ENCODE peak calls at places on chromosome 6, in eight cellular contexts. T is psoas muscle, U is breast epithelium, N is tibial nerve, K is heart left ventricle, L is tibial artery, F is esophagus squamous epithelium, O is fibroblast of lung. M is an unnamed sample.
A peak's percentile ranks its signal among the peaks of the same experiment; 100 is the strongest.

GRCh38 chr6:90413396-90413795 is 116.8 kb upstream of the BACH2 start:
- DNase-seq in T (no peak), U (no peak), N (no peak), K (no peak), L (no peak), F (no peak), O (no peak), M (no peak)

GRCh38 chr6:119978274-119978889 is 628.8 kb upstream of the MAN1A1 start:
- DNase-seq in T (no peak), U (no peak), N (peak; percentile 22), K (no peak), L (no peak), F (no peak), O (peak; percentile 22), M (no peak)

GRCh38 chr6:16179970-16180431 is 51.1 kb downstream of the MYLIP start:
- DNase-seq in T (no peak), U (no peak), N (no peak), K (no peak), L (no peak), F (no peak), O (no peak), M (no peak)

GRCh38 chr6:125363360-125364121 is 61.8 kb upstream of the HDDC2 start:
- DNase-seq in T (peak; percentile 76), U (no peak), N (peak; percentile 57), K (peak; percentile 84), L (peak; percentile 95), F (no peak), O (peak; percentile 58), M (no peak)

GRCh38 chr6:79224005-79224404 is 10.5 kb downstream of the HMGN3 start:
- DNase-seq in T (no peak), U (no peak), N (no peak), K (no peak), L (no peak), F (no peak), O (no peak), M (no peak)

GRCh38 chr6:153771577-153771976 is 267.5 kb upstream of the OPRM1 start:
- DNase-seq in T (no peak), U (no peak), N (no peak), K (no peak), L (no peak), F (no peak), O (no peak), M (no peak)

GRCh38 chr6:34745277-34746103 is 11.8 kb upstream of the SNRPC start:
- DNase-seq in T (no peak), U (no peak), N (no peak), K (no peak), L (no peak), F (no peak), O (peak; percentile 90), M (no peak)

GRCh38 chr6:96186516-96187195 is 170.9 kb downstream of the FUT9 start:
- DNase-seq in T (no peak), U (no peak), N (no peak), K (no peak), L (no peak), F (no peak), O (no peak), M (no peak)

GRCh38 chr6:2841264-2842138 is at the start of gene SERPINB1:
- DNase-seq in T (peak; percentile 95), U (peak; percentile 78), N (peak; percentile 68), K (peak; percentile 91), L (peak; percentile 93), F (peak; percentile 75), O (peak; percentile 92), M (peak; percentile 69)

GRCh38 chr6:2842139-2842552 is 483 bp upstream of the SERPINB1 start:
- DNase-seq in T (no peak), U (no peak), N (no peak), K (no peak), L (no peak), F (no peak), O (no peak), M (no peak)

GRCh38 chr6:2839982-2840793 is 1.5 kb downstream of the SERPINB1 start:
- DNase-seq in T (no peak), U (no peak), N (no peak), K (no peak), L (no peak), F (no peak), O (no peak), M (no peak)

GRCh38 chr6:2839195-2839981 is 2.3 kb downstream of the SERPINB1 start:
- DNase-seq in T (no peak), U (no peak), N (no peak), K (no peak), L (no peak), F (no peak), O (peak; percentile 78), M (no peak)

DNA sequence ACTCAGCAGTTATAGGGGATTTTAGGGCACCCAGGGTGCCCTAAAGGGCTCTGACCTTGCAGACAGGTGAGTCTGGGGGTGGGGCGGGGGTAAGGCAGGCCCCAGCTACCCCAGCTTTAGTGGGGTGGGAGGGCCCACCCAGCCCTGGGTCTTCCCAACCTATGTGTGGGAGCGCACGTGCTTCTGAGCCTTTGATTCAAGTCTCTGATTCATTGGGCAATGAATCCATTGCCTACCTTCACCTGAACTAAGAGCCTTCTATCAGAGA is 935 bp downstream of the SERPINB1 start:
- DNase-seq in T (no peak), U (no peak), N (no peak), K (no peak), L (no peak), F (no peak), O (no peak), M (no peak)
- H3K4me3 ChIP-seq in T (peak overlapping the region; percentile 73), U (peak overlapping the region; percentile 91), N (peak overlapping the region; percentile 67), K (peak overlapping the region; percentile 65), L (peak overlapping the region; percentile 68), F (peak overlapping the region; percentile 73), O (peak overlapping the region; percentile 62), M (no peak overlapping the region)

DNA sequence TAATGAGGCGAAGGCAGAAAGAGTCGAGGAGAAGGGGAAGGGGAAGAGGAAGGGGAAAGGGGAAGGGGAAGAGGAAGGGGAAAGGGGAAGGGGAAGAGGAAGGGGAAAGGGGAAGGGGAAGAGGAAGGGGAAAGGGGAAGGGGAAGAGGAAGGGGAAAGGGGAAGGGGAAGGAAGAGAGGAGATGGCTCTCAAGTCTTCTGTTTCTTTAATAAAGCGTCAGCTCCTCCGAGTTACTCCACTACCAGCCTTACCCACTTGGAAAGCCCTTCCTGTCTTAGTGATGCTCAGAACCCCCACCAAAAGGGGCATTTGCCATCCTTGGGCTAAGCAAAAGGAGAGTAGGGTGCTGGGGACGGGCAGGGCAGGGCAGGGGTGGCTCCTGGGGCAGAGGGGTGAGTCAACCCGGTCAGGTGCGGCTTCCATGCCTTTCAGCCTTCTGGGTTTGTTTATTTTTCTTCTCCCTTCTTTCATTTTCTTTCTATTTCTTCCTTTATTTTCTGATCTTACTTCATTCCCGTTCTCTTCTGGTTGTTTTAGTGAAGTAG is 476 bp upstream of the CLIC5 start:
- DNase-seq in T (no peak), U (no peak), N (no peak), K (no peak), L (no peak), F (no peak), O (no peak), M (no peak)
- H3K27me3 ChIP-seq in T (no peaks in the 10 kb centered on the region), U (peaks cover 3% of the 10 kb centered on the region), N (no peaks in the 10 kb centered on the region), K (no peaks in the 10 kb centered on the region), L (peaks cover 40% of the 10 kb centered on the region), F (peaks cover 55% of the 10 kb centered on the region), O (peaks cover 39% of the 10 kb centered on the region), M (peaks cover 21% of the 10 kb centered on the region)

DNA sequence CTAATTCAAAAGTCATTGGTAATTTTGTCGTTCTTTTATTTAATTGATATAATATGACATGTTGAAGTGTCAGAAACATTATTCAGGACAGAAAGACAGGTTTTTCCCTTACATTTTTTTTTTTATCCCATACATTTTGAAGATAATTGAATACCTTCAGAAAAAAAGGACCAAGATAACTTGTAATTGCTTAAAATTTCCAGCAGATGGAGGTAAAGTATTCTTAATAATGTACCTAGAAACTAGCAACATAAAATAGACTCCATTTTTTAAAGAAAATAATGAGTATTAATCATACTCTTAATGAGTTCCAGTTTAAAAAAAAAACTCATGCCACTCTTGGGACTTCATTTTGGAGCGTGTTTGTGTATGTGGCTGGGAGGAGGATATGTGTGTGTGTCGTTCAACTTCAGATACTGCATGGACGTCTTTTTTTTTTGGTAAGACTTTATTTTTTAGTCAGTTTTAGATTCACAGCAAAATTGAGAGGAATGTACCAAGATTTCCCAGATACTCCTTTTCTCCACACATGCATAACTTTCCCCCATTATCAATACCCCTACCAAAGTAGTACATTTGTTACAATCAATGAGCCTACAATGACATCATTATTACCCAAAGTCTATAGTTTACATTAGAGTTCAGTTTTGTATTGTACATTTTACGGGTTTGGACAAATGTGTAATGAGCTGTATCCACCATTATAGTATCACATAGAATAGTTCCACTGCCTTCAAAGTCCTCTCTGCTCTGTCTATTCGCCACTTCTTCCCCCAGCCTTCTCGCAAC is 79.4 kb downstream of the ROS1 start:
- DNase-seq in T (no peak), U (no peak), N (no peak), K (no peak), L (no peak), F (no peak), O (peak; percentile 18), M (no peak)
- TF ChIP-seq CTCF in T (peak; percentile 65), U (peak; percentile 9), N (peak; percentile 53), K (peak; percentile 66), L (peak; percentile 35), F (peak; percentile 23), O (peak; percentile 27), M (peak; percentile 22)

DNA sequence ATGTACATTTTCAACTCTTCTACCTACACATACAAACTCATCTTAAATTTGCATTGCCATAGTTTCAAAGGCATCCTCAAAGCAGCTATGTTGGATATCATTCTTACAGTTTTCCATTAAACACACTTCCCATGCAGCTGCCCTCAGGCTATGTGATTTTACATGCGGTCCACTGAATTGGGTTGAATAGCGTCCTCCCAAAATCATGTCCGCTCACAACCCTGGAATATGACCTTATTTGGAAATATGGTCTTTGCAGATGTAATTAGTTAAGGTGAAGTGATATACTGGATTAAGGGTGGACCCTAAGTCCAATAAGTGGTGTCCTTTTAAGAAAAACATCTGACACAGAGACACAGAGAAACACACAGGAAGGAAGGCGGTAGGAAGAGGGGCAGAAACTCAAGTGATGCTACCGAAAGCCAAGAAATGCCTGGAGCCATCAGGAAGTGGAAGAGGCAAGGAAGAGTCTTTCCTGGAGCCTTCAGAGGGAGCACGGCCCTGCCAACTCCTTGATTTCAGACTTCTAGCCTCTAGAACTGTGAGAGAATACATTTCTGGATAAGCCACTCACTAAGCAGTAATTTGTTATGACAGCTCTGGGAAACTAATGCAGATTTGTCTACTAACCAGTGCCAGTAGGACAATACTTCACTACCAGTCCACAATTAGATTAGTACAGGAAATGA is 42.6 kb upstream of the NHSL1 start:
- DNase-seq in T (no peak), U (no peak), N (no peak), K (no peak), L (no peak), F (no peak), O (peak; percentile 58), M (no peak)
- H3K4me3 ChIP-seq in T (no peak overlapping the region), U (peak overlapping the region; percentile 0), N (no peak overlapping the region), K (peak overlapping the region; percentile 10), L (no peak overlapping the region), F (peak overlapping the region; percentile 1), O (peak overlapping the region; percentile 4), M (no peak overlapping the region)

DNA sequence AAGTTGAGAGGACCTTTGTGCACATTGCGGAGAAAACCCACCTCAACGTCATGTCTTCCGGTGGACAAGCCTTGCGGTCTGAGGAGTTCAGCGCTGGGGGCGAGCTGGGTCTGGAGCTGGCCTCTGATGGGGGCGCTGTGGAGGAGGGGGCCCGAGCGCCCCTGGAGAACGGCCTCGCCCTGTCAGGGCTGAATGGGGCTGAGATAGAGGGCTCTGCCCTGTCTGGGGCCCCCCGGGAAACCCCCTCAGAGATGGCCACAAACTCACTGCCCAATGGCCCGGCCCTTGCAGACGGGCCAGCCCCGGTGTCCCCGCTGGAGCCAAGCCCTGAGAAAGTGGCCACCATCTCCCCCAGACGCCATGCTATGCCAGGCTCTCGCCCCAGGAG is 14.6 kb upstream of the SLC22A7 start:
- DNase-seq in T (no peak), U (no peak), N (no peak), K (no peak), L (no peak), F (no peak), O (no peak), M (no peak)
- H3K27me3 ChIP-seq in T (peaks cover 63% of the 10 kb centered on the region), U (peaks cover 44% of the 10 kb centered on the region), N (no peaks in the 10 kb centered on the region), K (peaks cover 2% of the 10 kb centered on the region), L (peaks cover 44% of the 10 kb centered on the region), F (peaks cover 66% of the 10 kb centered on the region), O (peaks cover 10% of the 10 kb centered on the region), M (peaks cover 44% of the 10 kb centered on the region)